ENCODE peak calls at places on chromosomes 13 and 19, in ten cellular contexts. J is non-pigmented ciliary epithelial cell; F is NCI-H2081; U is AG10803; D is COR-L47; N is lower leg skin; R is activated CD4-positive, alpha-beta T cell treated with anti-CD3 and anti-CD28 coated beads, Interleukin-2, amount 50 U/mL, for 1 hour; S is mesothelial cell of epicardium; L is stimulated activated CD4-positive, alpha-beta T cell treated with anti-CD3 and anti-CD28 coated beads, Interleukin-2, amount 100 ng/mL, for 48 hours; V is stimulated activated CD8-positive, alpha-beta memory T cell treated with anti-CD3 and anti-CD28 coated beads, Interleukin-7, amount 100 ng/mL, for 48 hours. C is an unnamed sample.

GRCh38 chr19:33175886-33176669 is 18.1 kb upstream of the LRP3 start:
- DNase-seq in F (no peak), L (no peak), S (no peak), N (peak), D (peak), J (no peak), U (peak), V (no peak), R (peak), C (no peak)

GRCh38 chr19:35229601-35230000 is 1.1 kb upstream of the FAM187B start:
- DNase-seq in R (no peak), L (no peak), F (no peak), V (no peak), J (no peak), U (no peak), N (peak), S (no peak), D (no peak), C (no peak)

GRCh38 chr19:3178973-3179738 is 587 bp downstream of the S1PR4 start:
- DNase-seq in S (no peak), D (no peak), F (no peak), N (no peak), J (no peak), L (no peak), R (peak), V (no peak), U (no peak), C (no peak)

GRCh38 chr19:12628040-12629022 is 17.6 kb downstream of the ZNF791 start:
- DNase-seq in S (no peak), L (no peak), D (no peak), F (no peak), R (no peak), J (no peak), N (no peak), V (no peak), U (no peak), C (no peak)

GRCh38 chr19:1567116-1567847 is 843 bp downstream of the MEX3D start:
- DNase-seq in R (no peak), D (no peak), U (no peak), S (no peak), F (peak), J (no peak), V (no peak), N (no peak), L (no peak), C (no peak)

GRCh38 chr13:102847272-102848234 is 1.7 kb downstream of the ERCC5 start:
- DNase-seq in S (no peak), L (no peak), D (no peak), R (no peak), F (peak), J (no peak), N (no peak), U (peak), V (no peak), C (no peak)

GRCh38 chr19:55082023-55082851 is 6.6 kb downstream of the EPS8L1 start:
- DNase-seq in F (no peak), S (no peak), V (peak), L (no peak), N (no peak), D (no peak), J (no peak), U (no peak), R (peak), C (no peak)

GRCh38 chr13:112067871-112068305 is 939 bp downstream of the SOX1 start:
- DNase-seq in J (no peak), V (no peak), U (no peak), L (no peak), R (no peak), D (peak), F (peak), S (no peak), N (no peak), C (no peak)

GRCh38 chr13:59746291-59746962 is 417.3 kb downstream of the DIAPH3 start:
- DNase-seq in J (peak), D (no peak), V (no peak), L (no peak), U (peak), R (no peak), S (no peak), F (no peak), N (no peak), C (no peak)